ENCODE peak calls at places on chromosomes 3 and 15, in eight cellular contexts. Q, H, B, A, W, C, J and R are unnamed samples. For H3K4me1, the result is how much of the 10 kb centered on the place peaks cover.

GRCh38 chr3:80010021-80010420 is 242.2 kb upstream of the ROBO1 start:
- DNase-seq in W (no peak), A (no peak), C (no peak), B (no peak), Q (no peak), H (no peak), J (no peak), R (no peak)

GRCh38 chr3:47617061-47618010 is 38.7 kb upstream of the CSPG5 start:
- DNase-seq in B (no peak), C (no peak), W (peak), Q (no peak), H (no peak), J (no peak), A (no peak), R (peak)

GRCh38 chr3:55491296-55491816 is 4.2 kb upstream of the WNT5A start:
- DNase-seq in H (no peak), A (no peak), C (no peak), Q (peak), W (peak), B (peak), J (no peak), R (peak)

GRCh38 chr3:132570011-132570410 is 27.1 kb upstream of the ACKR4 start:
- DNase-seq in A (no peak), H (no peak), W (no peak), Q (no peak), C (no peak), J (no peak), B (no peak), R (no peak)

GRCh38 chr3:36196058-36196457 is 184.2 kb upstream of the STAC start:
- DNase-seq in Q (no peak), J (no peak), H (no peak), C (no peak), B (no peak), A (no peak), W (no peak), R (no peak)

GRCh38 chr3:53845103-53845880 is 927 bp downstream of the CHDH start:
- DNase-seq in H (no peak), J (peak), Q (peak), B (peak), C (no peak), A (no peak), W (peak), R (peak)

GRCh38 chr3:152355744-152356665 is 87.3 kb downstream of the MBNL1 start:
- DNase-seq in H (no peak), A (no peak), B (no peak), W (peak), Q (no peak), J (no peak), C (no peak), R (no peak)

GRCh38 chr3:27752926-27753325 is 30.8 kb upstream of the EOMES start:
- DNase-seq in Q (no peak), W (no peak), C (peak), B (no peak), J (no peak), A (no peak), H (no peak), R (no peak)

GRCh38 chr3:187315872-187316271 is 24.3 kb upstream of the MASP1 start:
- DNase-seq in C (no peak), B (no peak), H (no peak), W (no peak), A (no peak), Q (no peak), J (no peak), R (no peak)

GRCh38 chr3:105867690-105868449 is 942 bp downstream of the CBLB start:
- DNase-seq in C (peak), W (no peak), B (no peak), A (no peak), J (peak), H (no peak), Q (no peak), R (no peak)

GRCh38 chr3:98779936-98780335 is 16.8 kb downstream of the ST3GAL6 start:
- DNase-seq in W (peak), H (no peak), C (no peak), J (no peak), B (no peak), A (no peak), Q (no peak), R (peak)

GRCh38 chr15:38696120-38696727 is 131.6 kb upstream of the RASGRP1 start:
- DNase-seq in W (peak), H (no peak), A (no peak), J (no peak), C (peak), Q (no peak), B (peak), R (peak)

GRCh38 chr3:152742368-152743347 is 92.3 kb upstream of the P2RY1 start:
- DNase-seq in W (no peak), J (no peak), B (no peak), C (no peak), A (no peak), H (no peak), Q (no peak), R (no peak)

GRCh38 chr3:187994221-187995085 is 159.5 kb upstream of the LPP start:
- DNase-seq in H (no peak), A (no peak), B (no peak), C (peak), Q (no peak), W (peak), J (no peak), R (peak)

GRCh38 chr3:190807719-190808375 is 54.6 kb downstream of the GMNC start:
- DNase-seq in W (no peak), J (no peak), A (no peak), B (no peak), Q (peak), H (no peak), C (no peak), R (no peak)

GRCh38 chr15:70186152-70186551 is 88.4 kb upstream of the TLE3 start:
- DNase-seq in H (no peak), C (no peak), B (no peak), A (peak), Q (no peak), W (no peak), J (no peak), R (no peak)

GRCh38 chr15:68641376-68641775 is 62.6 kb downstream of the CORO2B start:
- DNase-seq in Q (no peak), C (no peak), A (peak), W (no peak), H (peak), B (no peak), J (no peak), R (no peak)

GRCh38 chr15:80710635-80711553 is 15.8 kb downstream of the ABHD17C start:
- DNase-seq in B (no peak), A (no peak), H (no peak), C (no peak), J (no peak), Q (no peak), W (peak), R (peak)

GRCh38 chr3:42652611-42653302 is 740 bp upstream of the ZBTB47 start:
- DNase-seq in W (peak), H (peak), J (no peak), C (no peak), Q (peak), B (peak), A (peak), R (peak)

GRCh38 chr15:67548862-67549651 is 6.6 kb downstream of the MAP2K5 start:
- DNase-seq in B (peak), H (no peak), W (no peak), C (no peak), Q (peak), J (peak), A (no peak), R (no peak)

GRCh38 chr3:65748326-65748725 is 290.4 kb downstream of the MAGI1 start:
- DNase-seq in A (no peak), J (no peak), H (no peak), B (no peak), C (no peak), W (no peak), Q (no peak), R (no peak)

GRCh38 chr3:152235709-152236298 is 32.9 kb upstream of the MBNL1 start:
- DNase-seq in Q (peak), J (no peak), A (no peak), W (peak), H (no peak), C (no peak), B (no peak), R (peak)

GRCh38 chr3:1439395-1439794 is 346.6 kb downstream of the CNTN6 start:
- DNase-seq in W (no peak), A (no peak), H (no peak), J (peak), C (no peak), B (peak), Q (peak), R (no peak)

GRCh38 chr15:89576417-89576773 is 1.1 kb downstream of the TICRR start:
- DNase-seq in C (no peak), B (no peak), H (no peak), J (no peak), Q (no peak), W (peak), A (no peak), R (no peak)

GRCh38 chr3:14057701-14058100 is 67.0 kb downstream of the CHCHD4 start:
- DNase-seq in B (peak), J (no peak), A (no peak), W (no peak), Q (no peak), C (no peak), H (no peak), R (no peak)

GRCh38 chr15:85743392-85744045 is 51.2 kb downstream of the KLHL25 start:
- DNase-seq in W (no peak), Q (no peak), H (no peak), J (no peak), A (no peak), C (no peak), B (no peak), R (no peak)

GRCh38 chr3:24416224-24416623 is 78.4 kb downstream of the THRB start:
- DNase-seq in J (no peak), Q (no peak), B (no peak), C (no peak), H (no peak), W (no peak), A (no peak), R (no peak)

GRCh38 chr3:152120606-152121291 is 148.0 kb upstream of the MBNL1 start:
- DNase-seq in C (no peak), B (no peak), Q (no peak), J (no peak), A (no peak), H (no peak), W (no peak), R (peak)

GRCh38 chr3:190581041-190581501 is 67.2 kb downstream of the IL1RAP start:
- DNase-seq in A (no peak), B (no peak), C (no peak), J (no peak), H (no peak), Q (no peak), W (peak), R (peak)

GRCh38 chr15:83873966-83874365 is 220.0 kb downstream of the ADAMTSL3 start:
- DNase-seq in Q (no peak), A (no peak), W (no peak), B (no peak), H (no peak), C (no peak), J (no peak), R (peak)

GRCh38 chr3:143529018-143529478 is 319.2 kb downstream of the SLC9A9 start:
- DNase-seq in B (peak), W (no peak), Q (peak), A (peak), C (peak), J (no peak), H (no peak), R (no peak)

GRCh38 chr3:86771741-86772512 is 219.0 kb downstream of the VGLL3 start:
- DNase-seq in W (no peak), C (no peak), H (no peak), A (no peak), Q (no peak), J (no peak), B (no peak), R (no peak)

GRCh38 chr15:99426431-99427105 is 139.2 kb upstream of the MEF2A start:
- DNase-seq in J (no peak), H (peak), A (peak), C (no peak), W (no peak), B (peak), Q (no peak), R (no peak)

GRCh38 chr15:99425666-99426301 is 140.0 kb upstream of the MEF2A start:
- DNase-seq in W (no peak), A (peak), Q (no peak), C (no peak), B (peak), H (peak), J (no peak), R (no peak)

GRCh38 chr15:99423186-99424130 is 142.3 kb upstream of the MEF2A start:
- DNase-seq in A (peak), Q (no peak), C (no peak), W (no peak), B (no peak), H (peak), J (no peak), R (no peak)

GRCh38 chr15:99424131-99424571 is 141.6 kb upstream of the MEF2A start:
- DNase-seq in Q (no peak), C (no peak), B (no peak), H (peak), W (no peak), J (no peak), A (peak), R (no peak)

GRCh38 chr15:99424978-99425665 is 140.7 kb upstream of the MEF2A start:
- DNase-seq in A (peak), C (peak), H (peak), B (no peak), W (peak), J (no peak), Q (peak), R (peak)
- H3K27ac ChIP-seq in A (peak), C (peak), H (peak), B (peak), W (peak), J (no peak), Q (peak), R (peak)

DNA sequence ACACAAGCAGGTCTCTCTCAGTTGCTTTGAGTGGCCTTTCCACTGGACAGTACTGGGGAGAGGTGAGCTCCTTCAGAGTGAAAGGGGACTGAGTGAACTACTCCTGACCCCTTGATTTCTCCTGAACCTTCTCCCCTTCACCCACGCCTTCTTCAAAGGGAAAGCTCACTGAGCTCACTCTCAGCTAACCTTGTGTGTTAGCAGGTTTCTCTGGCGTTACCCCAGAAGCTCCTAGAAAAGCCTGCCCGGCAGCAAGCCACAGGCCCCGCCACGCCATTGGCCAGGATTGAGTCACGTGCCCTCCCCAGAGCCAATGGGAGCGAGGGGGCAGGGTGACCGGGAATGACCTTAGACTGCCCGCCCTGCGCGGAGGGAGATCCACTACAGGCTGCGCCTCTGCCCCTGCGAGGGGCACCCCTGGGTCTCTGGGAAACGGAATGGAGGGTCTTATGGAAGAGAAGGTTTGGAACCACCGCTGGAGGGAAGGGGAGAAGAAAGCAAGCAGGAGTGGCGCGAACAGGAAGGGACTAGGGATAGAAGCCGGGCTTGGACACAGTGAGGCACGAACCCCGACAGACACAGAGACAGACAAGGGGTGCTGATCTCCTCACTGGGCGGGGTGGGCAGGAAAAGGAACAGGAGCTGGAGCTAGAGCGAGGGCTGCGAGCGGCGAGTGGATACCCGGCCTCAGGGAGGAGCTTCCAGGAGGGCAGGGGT is 17.4 kb upstream of the CLK3 start:
- DNase-seq in Q (peak), J (peak), C (peak), H (peak), W (peak), B (peak), A (peak), R (peak)
- H3K4me3 ChIP-seq in Q (peak), J (peak), C (peak), H (peak), W (peak), B (peak), A (peak), R (peak)

GRCh38 chr3:177357352-177358084 is 160.2 kb upstream of the TBL1XR1 start:
- DNase-seq in W (peak), C (no peak), J (peak), H (no peak), A (no peak), B (peak), Q (peak), R (peak)

GRCh38 chr3:177359601-177360357 is 162.5 kb upstream of the TBL1XR1 start:
- DNase-seq in A (peak), W (peak), Q (peak), C (peak), H (peak), J (peak), B (peak), R (peak)

GRCh38 chr3:177358085-177358967 is 161.0 kb upstream of the TBL1XR1 start:
- DNase-seq in Q (peak), C (no peak), B (peak), A (peak), J (peak), H (peak), W (peak), R (peak)

GRCh38 chr3:177361042-177361938 is 164.0 kb upstream of the TBL1XR1 start:
- DNase-seq in J (no peak), A (peak), Q (peak), W (no peak), B (no peak), C (no peak), H (no peak), R (no peak)

DNA sequence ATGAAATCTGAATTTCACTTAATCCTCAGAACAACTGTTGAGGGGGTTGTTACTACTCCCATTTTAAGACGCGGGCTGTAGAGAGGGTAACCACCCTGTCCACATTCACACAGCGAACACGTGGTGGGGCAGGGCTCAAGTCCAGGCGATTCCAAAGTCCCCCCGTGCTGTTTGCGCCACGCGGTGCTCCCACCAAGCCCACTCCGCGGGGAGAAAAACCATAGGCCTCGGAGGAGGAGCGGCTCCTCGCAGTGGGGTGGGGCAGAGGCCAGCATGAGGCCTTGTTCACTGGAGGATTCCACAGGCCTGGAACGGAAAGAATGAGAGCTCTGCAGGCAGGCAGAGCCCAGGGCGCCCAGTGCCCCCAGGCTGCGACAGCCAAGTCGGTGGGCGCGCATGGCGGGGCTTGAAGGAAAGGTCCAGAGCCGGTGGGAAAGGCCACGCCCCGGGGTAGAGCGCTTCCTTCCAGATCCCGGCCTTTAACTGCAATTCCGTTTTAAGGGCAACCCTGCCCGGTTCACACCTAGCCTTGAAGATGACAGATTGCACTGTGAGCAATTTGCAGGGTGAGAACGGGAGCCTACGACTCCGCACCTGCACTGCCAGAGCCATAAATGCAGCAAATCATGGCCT is 161.8 kb upstream of the TBL1XR1 start:
- DNase-seq in H (peak), W (no peak), C (no peak), A (peak), B (peak), J (peak), Q (peak), R (peak)
- H3K4me1 ChIP-seq in H (half or more), W (under half), C (under half), A (half or more), B (under half), J (under half), Q (under half), R (under half)

DNA sequence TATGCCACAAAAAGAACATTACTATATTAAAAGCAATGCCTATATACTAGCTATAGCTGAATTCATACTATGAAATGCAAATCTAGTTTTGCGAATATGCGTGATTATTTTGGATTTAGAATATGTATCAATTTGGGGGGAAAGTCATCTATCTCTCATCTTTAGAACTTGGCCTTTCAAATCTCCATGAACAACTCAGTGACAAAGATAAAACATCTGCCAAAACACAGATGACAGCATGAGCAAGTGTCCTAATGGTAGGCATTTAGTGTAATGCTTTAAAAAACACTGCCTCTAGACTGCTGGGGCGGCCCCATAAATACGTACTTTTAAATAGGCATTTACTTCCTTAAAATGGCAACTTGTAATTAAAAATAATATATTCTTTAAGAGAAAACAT is 2.7 kb downstream of the CD47 start:
- DNase-seq in A (no peak), H (no peak), C (no peak), B (no peak), W (no peak), J (no peak), Q (no peak), R (no peak)
- H3K27ac ChIP-seq in A (peak), H (no peak), C (peak), B (no peak), W (no peak), J (no peak), Q (no peak), R (no peak)

DNA sequence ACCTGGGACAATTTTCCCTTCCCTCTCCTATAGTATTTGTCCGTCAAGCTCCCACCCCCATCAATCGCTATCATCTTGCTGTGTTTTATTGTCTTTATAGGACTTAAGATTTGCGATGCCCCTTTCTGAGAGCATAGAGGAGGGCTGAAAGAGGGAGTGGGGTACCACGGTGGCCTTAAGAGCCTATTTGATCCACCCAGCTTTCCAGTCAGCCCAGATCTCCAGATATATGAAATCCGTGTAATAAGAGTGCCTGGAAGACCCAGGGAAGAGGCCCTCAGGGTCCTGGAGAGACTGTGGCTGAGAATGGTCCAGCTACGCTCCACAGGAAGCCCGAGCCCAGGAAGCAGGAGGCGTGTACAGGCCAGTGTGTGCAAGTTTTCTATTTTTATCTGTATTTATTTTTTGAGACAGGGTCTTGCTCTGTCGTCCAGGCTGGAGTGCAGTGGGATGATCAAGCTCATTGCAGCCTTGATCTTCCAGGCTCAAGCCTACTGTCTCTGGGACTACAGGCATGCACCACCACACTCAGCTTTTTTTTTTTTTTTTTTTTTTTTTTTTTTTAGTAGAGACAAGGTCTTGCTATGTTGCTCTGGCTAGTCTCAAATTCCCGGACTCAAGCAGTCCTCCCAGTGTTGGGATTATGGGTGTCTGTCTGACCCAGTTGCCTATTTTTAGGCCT is 964 bp upstream of the NCKIPSD start:
- DNase-seq in W (peak), Q (no peak), H (no peak), C (no peak), B (no peak), A (no peak), J (no peak), R (no peak)
- H3K4me3 ChIP-seq in W (no peak), Q (no peak), H (peak), C (no peak), B (no peak), A (no peak), J (peak), R (no peak)